ENCODE peak calls at places on chromosomes 6 and 20, in four cellular contexts. Z is progenitor cell of endocrine pancreas, T is ovary, V is lower lobe of right lung. G is an unnamed sample.

GRCh38 chr20:25100914-25101313 is 19.0 kb upstream of the VSX1 start:
- DNase-seq in V (no peak), Z (no peak), T (no peak), G (no peak)

GRCh38 chr20:11549172-11550117 is 368.2 kb upstream of the BTBD3 start:
- DNase-seq in V (no peak), Z (no peak), T (no peak), G (no peak)

GRCh38 chr6:90284745-90285481 is 11.7 kb downstream of the BACH2 start:
- DNase-seq in V (no peak), Z (no peak), T (no peak), G (no peak)

GRCh38 chr6:168462454-168462853 is 21.5 kb downstream of the SMOC2 start:
- DNase-seq in V (no peak), Z (no peak), T (no peak), G (no peak)

GRCh38 chr6:13508711-13509705 is 21.6 kb upstream of the GFOD1 start:
- DNase-seq in V (no peak), Z (no peak), T (no peak), G (peak)

GRCh38 chr6:42021847-42022754 is 28.2 kb upstream of the TAF8 start:
- DNase-seq in T (no peak), Z (no peak), V (no peak), G (peak)

GRCh38 chr6:22737331-22737730 is 168.0 kb downstream of the HDGFL1 start:
- DNase-seq in T (peak), V (no peak), Z (peak), G (peak)

GRCh38 chr6:159997498-159998101 is 28.7 kb downstream of the IGF2R start:
- DNase-seq in V (no peak), T (no peak), Z (no peak), G (no peak)

GRCh38 chr6:91299544-91300491 is 712.9 kb upstream of the MAP3K7 start:
- DNase-seq in T (peak), V (no peak), Z (no peak), G (peak)

GRCh38 chr6:132902866-132903265 is 88.5 kb downstream of the RPS12 start:
- DNase-seq in Z (no peak), V (no peak), T (no peak), G (no peak)

GRCh38 chr20:10414982-10415650 is 18.9 kb downstream of the MKKS start:
- DNase-seq in Z (no peak), T (no peak), V (no peak), G (no peak)

GRCh38 chr20:59082981-59083380 is 40.4 kb upstream of the PRELID3B start:
- DNase-seq in V (no peak), Z (no peak), T (no peak), G (peak)

GRCh38 chr6:124798942-124799496 is 163.2 kb upstream of the RNF217 start:
- DNase-seq in T (no peak), Z (no peak), V (no peak), G (no peak)
- TF ChIP-seq CTCF in T (no peak), Z (peak), V (no peak), G (peak)

DNA sequence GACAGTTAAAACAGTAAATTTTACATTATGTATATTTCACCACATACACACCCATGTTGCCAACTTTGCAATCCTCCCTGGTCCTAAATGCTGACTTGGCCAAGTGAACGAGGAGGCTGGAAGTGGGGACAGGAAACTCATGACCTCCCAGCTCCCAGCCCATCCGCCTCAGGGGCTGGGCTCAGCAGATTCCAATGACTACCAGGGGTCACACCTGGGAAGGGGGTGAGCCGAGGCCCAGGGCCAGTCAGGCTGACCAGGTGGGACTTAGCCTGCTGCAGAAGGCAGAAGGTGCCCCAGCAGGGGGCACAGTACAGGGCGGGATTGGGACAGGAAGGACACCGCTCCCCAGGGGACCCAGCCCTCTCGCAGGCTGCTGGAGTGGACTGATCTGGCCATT is 2.4 kb downstream of the SIGLEC1 start:
- DNase-seq in V (peak), Z (no peak), T (no peak), G (peak)
- TF ChIP-seq CTCF in V (no peak), Z (no peak), T (no peak), G (no peak)

GRCh38 chr6:48449002-48449401 is 338.0 kb upstream of the PTCHD4 start:
- DNase-seq in Z (no peak), V (no peak), T (no peak), G (no peak)
- TF ChIP-seq CTCF in Z (no peak), V (no peak), T (no peak), G (peak)

GRCh38 chr6:87151786-87152527 is 3.4 kb upstream of the ZNF292 start:
- DNase-seq in Z (peak), T (peak), V (peak), G (peak)
- TF ChIP-seq CTCF in Z (no peak), T (no peak), V (no peak), G (no peak)

GRCh38 chr6:1795923-1796322 is 186.2 kb downstream of the FOXC1 start:
- DNase-seq in T (no peak), V (no peak), Z (no peak), G (no peak)

GRCh38 chr6:1789092-1789491 is 179.4 kb downstream of the FOXC1 start:
- DNase-seq in V (no peak), T (no peak), Z (no peak), G (peak)

GRCh38 chr6:1796706-1797529 is 187.2 kb downstream of the FOXC1 start:
- DNase-seq in Z (no peak), T (no peak), V (no peak), G (peak)

GRCh38 chr6:1790684-1791083 is 181.0 kb downstream of the FOXC1 start:
- DNase-seq in Z (no peak), V (no peak), T (no peak), G (no peak)

GRCh38 chr6:1792989-1793388 is 183.3 kb downstream of the FOXC1 start:
- DNase-seq in Z (no peak), V (no peak), T (no peak), G (no peak)
- TF ChIP-seq CTCF in Z (peak), V (peak), T (no peak), G (peak)

DNA sequence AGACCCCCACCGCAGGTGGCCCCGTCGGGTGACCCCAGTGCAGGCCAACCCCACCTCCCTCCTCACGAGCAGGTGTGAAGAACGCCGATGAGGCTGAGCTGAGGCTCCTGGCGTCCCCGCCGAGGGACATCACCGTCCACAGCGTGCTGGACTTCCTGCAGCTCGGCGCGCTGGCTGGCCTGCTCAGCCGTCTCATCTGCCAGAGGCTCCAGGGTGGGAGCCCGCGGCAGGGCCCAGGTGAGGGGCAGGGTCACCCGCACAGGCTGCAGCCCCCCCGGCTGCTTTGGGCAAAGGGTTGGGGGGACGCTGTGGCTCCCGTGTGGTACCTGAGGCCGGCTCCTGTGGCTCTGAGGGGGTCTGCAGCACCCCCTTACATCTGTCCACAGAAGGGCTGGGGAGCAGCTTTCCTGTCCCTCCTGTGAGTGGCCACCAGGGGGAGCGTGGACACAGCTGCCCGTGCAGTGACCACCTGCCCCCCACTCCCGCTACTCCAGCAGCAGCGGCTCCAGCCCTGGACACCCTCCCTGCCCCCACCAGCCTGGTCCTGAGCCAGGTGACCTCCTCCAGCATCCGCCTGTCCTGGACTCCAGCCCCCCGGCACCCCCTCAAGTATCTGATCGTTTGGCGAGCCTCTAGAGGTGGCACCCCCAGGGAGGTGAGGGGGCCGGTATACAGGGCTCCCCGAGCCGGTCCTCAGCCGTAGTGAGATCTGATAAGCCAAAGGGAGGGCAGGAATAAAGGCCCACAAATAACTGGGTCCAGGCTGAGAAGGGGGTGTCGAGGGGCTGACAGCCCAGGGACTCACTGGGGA is 16.5 kb downstream of the COL20A1 start:
- DNase-seq in T (peak), V (no peak), Z (peak), G (peak)
- TF ChIP-seq CTCF in T (peak), V (peak), Z (peak), G (peak)

GRCh38 chr20:34834459-34834893 is 9.0 kb upstream of the NCOA6 start:
- DNase-seq in T (no peak), Z (no peak), V (no peak), G (no peak)
- TF ChIP-seq CTCF in T (no peak), Z (peak), V (peak), G (peak)

GRCh38 chr6:89079611-89080213 is 839 bp upstream of the PNRC1 start:
- DNase-seq in Z (no peak), T (peak), V (peak), G (peak)

GRCh38 chr6:89082439-89082838 is 1.9 kb downstream of the PNRC1 start:
- DNase-seq in V (no peak), T (no peak), Z (no peak), G (no peak)

GRCh38 chr6:89080281-89081128 is at the start of gene PNRC1:
- DNase-seq in V (peak), Z (peak), T (peak), G (peak)

GRCh38 chr6:89081423-89082322 is 1.1 kb downstream of the PNRC1 start:
- DNase-seq in V (peak), Z (peak), T (peak), G (peak)

DNA sequence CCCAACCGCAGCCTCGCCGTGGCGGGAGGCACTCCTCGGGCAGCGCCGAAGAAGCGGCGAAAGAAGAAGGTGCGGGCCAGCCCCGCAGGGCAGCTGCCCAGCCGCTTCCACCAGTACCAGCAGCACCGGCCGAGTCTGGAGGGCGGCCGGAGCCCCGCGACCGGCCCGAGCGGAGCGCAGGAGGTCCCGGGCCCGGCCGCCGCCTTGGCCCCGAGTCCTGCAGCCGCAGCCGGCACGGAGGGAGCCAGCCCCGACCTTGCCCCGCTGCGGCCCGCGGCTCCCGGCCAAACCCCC is 525 bp downstream of the PNRC1 start:
- DNase-seq in V (no peak), Z (no peak), T (no peak), G (no peak)
- TF ChIP-seq CTCF in V (no peak), Z (no peak), T (no peak), G (no peak)

GRCh38 chr6:101230866-101231265 is 162.6 kb upstream of the GRIK2 start:
- DNase-seq in Z (no peak), V (no peak), T (no peak), G (no peak)

GRCh38 chr6:101231606-101232235 is 161.8 kb upstream of the GRIK2 start:
- DNase-seq in T (no peak), V (no peak), Z (no peak), G (no peak)

GRCh38 chr6:101224751-101225150 is 168.8 kb upstream of the GRIK2 start:
- DNase-seq in T (no peak), V (no peak), Z (no peak), G (no peak)

GRCh38 chr6:101226677-101227135 is 166.8 kb upstream of the GRIK2 start:
- DNase-seq in V (no peak), Z (peak), T (no peak), G (peak)
- TF ChIP-seq CTCF in V (no peak), Z (peak), T (no peak), G (no peak)